ENCODE peak calls at places on chromosomes 2 and 18, in seven cellular contexts. H, K, W, O, A, X and T are unnamed samples.

GRCh38 chr2:101022221-101022620 is 20.1 kb downstream of the RPL31 start:
- DNase-seq in H (no peak), K (no peak), W (no peak), O (no peak), A (no peak), X (no peak), T (no peak)

GRCh38 chr18:45379903-45380302 is 235.4 kb upstream of the SLC14A2 start:
- DNase-seq in H (no peak), K (no peak), W (no peak), O (no peak), A (no peak), X (no peak), T (no peak)

GRCh38 chr18:55322176-55322735 is 265.7 kb downstream of the TCF4 start:
- DNase-seq in H (peak; percentile 1), K (no peak), W (peak; percentile 71), O (no peak), A (no peak), X (no peak), T (peak; percentile 77)

GRCh38 chr18:48195782-48196181 is 213.4 kb downstream of the ZBTB7C start:
- DNase-seq in H (no peak), K (no peak), W (no peak), O (no peak), A (no peak), X (no peak), T (no peak)

GRCh38 chr2:191582355-191582754 is 95.6 kb upstream of the NABP1 start:
- DNase-seq in H (peak; percentile 12), K (peak; percentile 44), W (no peak), O (no peak), A (no peak), X (no peak), T (no peak)

GRCh38 chr2:134308474-134309385 is 54.9 kb downstream of the MGAT5 start:
- DNase-seq in H (no peak), K (no peak), W (no peak), O (no peak), A (no peak), X (no peak), T (no peak)

GRCh38 chr2:10894264-10894935 is 17.3 kb upstream of the KCNF1 start:
- DNase-seq in H (no peak), K (no peak), W (no peak), O (no peak), A (no peak), X (no peak), T (no peak)

GRCh38 chr2:152189622-152190495 is 14.3 kb upstream of the STAM2 start:
- DNase-seq in H (peak; percentile 52), K (peak; percentile 71), W (peak; percentile 19), O (no peak), A (peak; percentile 38), X (peak; percentile 48), T (peak; percentile 50)

GRCh38 chr2:132038179-132038882 is 123.4 kb downstream of the ANKRD30BL start:
- DNase-seq in H (no peak), K (no peak), W (peak; percentile 26), O (no peak), A (peak; percentile 2), X (no peak), T (peak; percentile 30)

GRCh38 chr2:61993422-61994024 is 88.0 kb downstream of the COMMD1 start:
- DNase-seq in H (peak; percentile 31), K (peak; percentile 52), W (no peak), O (no peak), A (peak; percentile 26), X (peak; percentile 38), T (peak; percentile 57)

GRCh38 chr18:40852406-40852805 is 1102.6 kb upstream of the PIK3C3 start:
- DNase-seq in H (no peak), K (no peak), W (no peak), O (no peak), A (no peak), X (no peak), T (no peak)

GRCh38 chr2:67243919-67244318 is 153.2 kb upstream of the ETAA1 start:
- DNase-seq in H (no peak), K (no peak), W (no peak), O (no peak), A (no peak), X (no peak), T (no peak)

GRCh38 chr2:120692691-120693090 is 43.0 kb upstream of the GLI2 start:
- DNase-seq in H (no peak), K (no peak), W (no peak), O (no peak), A (no peak), X (no peak), T (no peak)

GRCh38 chr2:170530284-170530745 is 184.8 kb upstream of the SP5 start:
- DNase-seq in H (peak; percentile 8), K (peak; percentile 94), W (peak; percentile 45), O (no peak), A (no peak), X (no peak), T (peak; percentile 51)

GRCh38 chr2:119218478-119219064 is 5.1 kb upstream of the STEAP3 start:
- DNase-seq in H (no peak), K (peak; percentile 69), W (no peak), O (no peak), A (peak; percentile 58), X (peak; percentile 40), T (no peak)

GRCh38 chr2:182381225-182381624 is 45.6 kb downstream of the PDE1A start:
- DNase-seq in H (no peak), K (no peak), W (no peak), O (no peak), A (no peak), X (no peak), T (no peak)

GRCh38 chr2:149170156-149170555 is 131.7 kb downstream of the LYPD6B start:
- DNase-seq in H (no peak), K (no peak), W (no peak), O (no peak), A (no peak), X (no peak), T (no peak)

GRCh38 chr2:196592331-196592911 is 47.1 kb upstream of the CCDC150 start:
- DNase-seq in H (no peak), K (no peak), W (peak; percentile 64), O (no peak), A (no peak), X (no peak), T (no peak)

GRCh38 chr2:134167015-134167414 is 86.9 kb upstream of the MGAT5 start:
- DNase-seq in H (no peak), K (no peak), W (no peak), O (no peak), A (no peak), X (peak; percentile 8), T (no peak)

GRCh38 chr2:219495531-219496122 is 3.1 kb upstream of the GMPPA start:
- DNase-seq in H (peak; percentile 82), K (peak; percentile 85), W (peak; percentile 87), O (no peak), A (peak; percentile 76), X (peak; percentile 64), T (peak; percentile 88)

DNA sequence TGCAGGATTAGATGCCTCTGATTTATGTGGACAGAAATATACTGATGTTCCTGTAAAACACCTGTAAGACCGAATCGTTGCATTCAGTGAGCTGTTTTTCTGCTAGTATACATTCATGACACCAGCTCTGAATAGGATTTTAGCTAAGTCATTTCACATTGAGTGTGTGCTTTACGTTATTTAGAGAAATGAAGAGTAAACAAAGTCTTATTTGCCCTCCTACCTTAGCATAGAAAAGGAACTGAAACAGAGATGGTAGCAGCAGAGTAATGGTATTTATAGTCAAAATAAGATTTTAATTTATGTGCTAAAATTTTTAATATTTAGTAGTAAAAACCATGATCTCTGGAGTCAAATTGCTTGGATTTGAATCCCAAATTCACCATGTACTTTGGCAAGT is 168.0 kb downstream of the CERS6 start:
- DNase-seq in H (no peak), K (no peak), W (no peak), O (no peak), A (no peak), X (no peak), T (no peak)
- TF ChIP-seq MAX in H (no peak), K (no peak), W (no peak), O (no peak), A (no peak), X (no peak), T (no peak)

DNA sequence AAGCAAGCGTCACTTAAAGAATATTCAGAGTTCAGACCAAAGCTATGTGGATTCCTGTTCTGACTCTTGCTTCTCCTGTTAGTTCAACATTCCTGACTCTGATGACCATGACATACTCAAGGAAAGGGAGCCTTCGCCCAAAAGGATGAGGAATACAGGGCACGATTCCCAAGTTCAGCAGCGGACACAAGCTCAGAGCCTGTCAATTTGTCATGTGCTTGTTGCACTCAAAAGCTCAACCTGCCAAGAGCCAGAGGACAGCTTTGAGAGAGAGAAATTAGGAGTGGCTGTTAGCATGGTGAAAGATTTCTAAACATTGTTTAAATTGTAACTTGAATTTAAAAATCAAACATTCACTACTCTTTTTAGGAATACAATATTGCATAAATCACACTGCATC is 33.3 kb downstream of the APLF start:
- DNase-seq in H (no peak), K (no peak), W (no peak), O (no peak), A (no peak), X (no peak), T (no peak)
- TF ChIP-seq MAX in H (no peak), K (no peak), W (no peak), O (no peak), A (no peak), X (no peak), T (no peak)

DNA sequence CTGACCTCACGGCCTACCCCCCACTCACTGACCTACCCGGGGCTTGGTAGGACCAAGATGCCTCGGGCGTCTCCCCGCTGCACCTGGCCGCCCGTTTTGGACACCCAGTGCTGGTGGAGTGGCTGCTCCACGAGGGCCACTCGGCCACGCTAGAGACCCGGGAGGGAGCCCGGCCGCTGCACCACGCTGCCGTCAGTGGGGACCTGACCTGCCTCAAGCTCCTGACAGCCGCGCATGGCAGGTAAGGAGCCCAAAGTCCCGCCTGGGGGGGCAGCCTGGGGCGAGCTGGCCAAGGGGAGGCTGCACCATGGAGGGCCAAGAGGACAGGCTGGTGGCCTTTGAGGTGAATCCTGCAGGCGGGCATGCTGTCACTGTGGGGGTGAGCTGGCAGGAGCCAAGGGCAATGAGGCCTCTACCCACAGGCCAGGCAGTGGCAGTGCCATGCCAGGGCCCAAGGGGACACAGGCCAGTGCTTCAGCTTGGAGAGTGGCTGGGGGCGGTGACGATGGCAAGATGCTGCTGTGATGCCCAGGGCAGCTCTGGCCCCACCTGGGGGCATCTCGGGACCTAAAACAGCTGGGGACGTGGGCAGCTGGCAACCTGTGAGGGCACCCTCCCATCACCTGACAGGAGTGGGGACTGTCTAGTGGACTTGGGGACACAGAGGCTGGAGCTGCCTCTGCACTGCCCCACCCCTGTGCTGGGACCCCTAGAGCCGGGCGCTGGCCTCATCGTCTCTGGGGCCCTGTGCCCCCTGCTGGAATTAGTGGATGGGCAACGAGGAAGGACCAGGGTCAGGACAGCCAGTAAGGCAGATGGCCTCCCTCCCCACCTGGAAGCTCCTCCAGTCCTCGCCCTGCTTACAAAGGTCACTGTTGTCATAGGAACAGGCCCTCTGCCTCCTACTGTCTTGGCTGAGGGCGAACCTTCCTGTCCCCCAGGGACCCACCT is 2.0 kb downstream of the ESPNL start:
- DNase-seq in H (no peak), K (no peak), W (no peak), O (no peak), A (no peak), X (no peak), T (peak; percentile 52)
- TF ChIP-seq MAX in H (no peak), K (no peak), W (no peak), O (no peak), A (no peak), X (no peak), T (no peak)

DNA sequence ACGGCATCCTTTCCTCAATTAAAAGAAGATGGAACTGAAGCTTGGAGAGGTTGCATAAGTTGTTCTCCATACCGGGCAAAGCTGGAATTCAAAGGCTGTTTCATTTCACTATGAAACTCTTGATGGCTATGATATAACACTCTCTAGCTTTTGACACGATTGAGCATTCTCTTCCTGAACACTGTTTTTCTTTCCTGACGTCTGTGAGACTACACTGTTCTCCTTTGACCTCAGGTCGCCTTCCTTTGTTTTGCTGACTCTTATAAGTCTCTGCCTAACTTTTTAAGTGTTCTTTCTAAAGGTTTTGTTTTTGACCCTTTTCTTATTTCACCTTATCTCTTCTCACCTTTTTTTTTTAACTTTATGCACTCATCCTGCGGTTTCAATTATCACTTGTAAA is 261.8 kb upstream of the LINC00305 start:
- DNase-seq in H (no peak), K (no peak), W (no peak), O (no peak), A (no peak), X (no peak), T (no peak)
- TF ChIP-seq MAX in H (no peak), K (no peak), W (no peak), O (no peak), A (no peak), X (no peak), T (no peak)